ENCODE peak calls at places on chromosomes 4 and X, in nine cellular contexts. N, U, B, O, Y, P, D, V and E are unnamed samples.

GRCh38 chrX:136086521-136086920 is 60.8 kb upstream of the FHL1 start:
- DNase-seq in N (no peak), U (no peak), B (no peak), O (no peak), Y (no peak), P (no peak), D (peak), V (peak), E (no peak)

GRCh38 chr4:79298484-79298883 is 27.4 kb downstream of the NAA11 start:
- DNase-seq in N (no peak), U (no peak), B (peak), O (no peak), Y (no peak), P (no peak), D (no peak), V (no peak), E (no peak)

GRCh38 chrX:103356023-103356798 is at the start of gene TCEAL9:
- DNase-seq in N (peak), U (no peak), B (no peak), O (peak), Y (no peak), P (peak), D (peak), V (peak), E (no peak)

GRCh38 chrX:101749436-101749835 is 89.8 kb upstream of the ARMCX2 start:
- DNase-seq in N (no peak), U (no peak), B (no peak), O (no peak), Y (no peak), P (no peak), D (peak), V (no peak), E (no peak)

GRCh38 chr4:82666970-82667665 is 105.3 kb upstream of the TMEM150C start:
- DNase-seq in N (no peak), U (no peak), B (no peak), O (no peak), Y (no peak), P (no peak), D (peak), V (no peak), E (no peak)

GRCh38 chr4:88137112-88137511 is 21.3 kb downstream of the ABCG2 start:
- DNase-seq in N (no peak), U (no peak), B (no peak), O (no peak), Y (no peak), P (no peak), D (peak), V (peak), E (no peak)

GRCh38 chr4:40367451-40367850 is 32.3 kb downstream of the CHRNA9 start:
- DNase-seq in N (no peak), U (no peak), B (no peak), O (no peak), Y (no peak), P (no peak), D (no peak), V (peak), E (no peak)

GRCh38 chrX:43557792-43558191 is 98.3 kb upstream of the MAOA start:
- DNase-seq in N (peak), U (no peak), B (no peak), O (no peak), Y (no peak), P (no peak), D (peak), V (peak), E (no peak)

GRCh38 chrX:74450803-74451449 is 29.6 kb downstream of the SLC16A2 start:
- DNase-seq in N (no peak), U (peak), B (no peak), O (no peak), Y (no peak), P (no peak), D (peak), V (peak), E (peak)

GRCh38 chr4:5224340-5224739 is 173.1 kb downstream of the STK32B start:
- DNase-seq in N (no peak), U (no peak), B (no peak), O (no peak), Y (no peak), P (no peak), D (peak), V (no peak), E (no peak)

GRCh38 chr4:15714616-15715015 is 11.8 kb downstream of the BST1 start:
- DNase-seq in N (peak), U (no peak), B (no peak), O (no peak), Y (no peak), P (no peak), D (peak), V (peak), E (no peak)

GRCh38 chr4:185015108-185015507 is 3.2 kb upstream of the HELT start:
- DNase-seq in N (no peak), U (no peak), B (no peak), O (no peak), Y (no peak), P (no peak), D (no peak), V (no peak), E (no peak)

GRCh38 chr4:14184767-14185166 is 557.2 kb upstream of the BOD1L1 start:
- DNase-seq in N (no peak), U (no peak), B (no peak), O (no peak), Y (no peak), P (no peak), D (no peak), V (no peak), E (no peak)

GRCh38 chrX:38166478-38167083 is 54.1 kb downstream of the SRPX start:
- DNase-seq in N (peak), U (no peak), B (no peak), O (no peak), Y (no peak), P (no peak), D (no peak), V (peak), E (no peak)

GRCh38 chr4:65865489-65865888 is 195.2 kb upstream of the EPHA5 start:
- DNase-seq in N (no peak), U (no peak), B (no peak), O (no peak), Y (no peak), P (no peak), D (peak), V (peak), E (no peak)

GRCh38 chrX:74422029-74422352 is 698 bp downstream of the SLC16A2 start:
- DNase-seq in N (no peak), U (no peak), B (no peak), O (no peak), Y (no peak), P (no peak), D (no peak), V (no peak), E (no peak)

GRCh38 chrX:148947399-148948025 is 447.1 kb downstream of the AFF2 start:
- DNase-seq in N (no peak), U (no peak), B (no peak), O (no peak), Y (no peak), P (no peak), D (no peak), V (no peak), E (no peak)

GRCh38 chrX:110684653-110685052 is 111.0 kb downstream of the CHRDL1 start:
- DNase-seq in N (no peak), U (no peak), B (no peak), O (no peak), Y (no peak), P (no peak), D (no peak), V (no peak), E (no peak)

GRCh38 chrX:104137496-104137895 is 19.3 kb downstream of the SLC25A53 start:
- DNase-seq in N (no peak), U (no peak), B (no peak), O (no peak), Y (no peak), P (no peak), D (peak), V (peak), E (no peak)

GRCh38 chr4:89307446-89308160 is at the start of gene GPRIN3:
- DNase-seq in N (peak), U (no peak), B (peak), O (peak), Y (peak), P (peak), D (peak), V (no peak), E (no peak)

GRCh38 chrX:7059214-7059838 is 88.2 kb upstream of the STS start:
- DNase-seq in N (no peak), U (no peak), B (no peak), O (no peak), Y (no peak), P (no peak), D (no peak), V (no peak), E (no peak)

GRCh38 chrX:47613082-47613481 is 6.6 kb downstream of the SYN1 start:
- DNase-seq in N (no peak), U (no peak), B (no peak), O (no peak), Y (peak), P (no peak), D (no peak), V (no peak), E (no peak)

GRCh38 chr4:151219091-151219490 is 57.9 kb upstream of the PRSS48 start:
- DNase-seq in N (no peak), U (no peak), B (no peak), O (no peak), Y (no peak), P (no peak), D (no peak), V (no peak), E (no peak)

DNA sequence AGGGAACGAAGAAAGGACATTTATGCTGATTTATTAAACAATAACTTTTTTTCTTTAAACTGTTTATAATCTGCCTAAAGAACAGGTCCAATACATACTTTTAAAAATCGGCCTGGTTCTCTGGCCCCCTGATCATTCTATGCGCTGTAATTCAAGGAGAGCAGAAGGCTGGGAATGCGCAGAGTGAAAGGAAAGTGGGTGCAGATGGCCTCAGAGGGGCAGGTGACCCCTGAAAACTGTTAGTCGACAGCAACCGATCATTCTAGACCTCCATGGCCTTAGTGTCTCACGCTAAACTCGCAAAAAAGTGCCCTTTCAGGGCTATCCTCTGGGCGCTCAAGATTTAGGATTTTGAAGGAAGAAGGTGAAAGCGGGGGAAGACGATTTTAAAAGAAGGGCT is 2.2 kb downstream of the PDE5A start:
- DNase-seq in N (no peak), U (no peak), B (no peak), O (no peak), Y (no peak), P (no peak), D (no peak), V (peak), E (no peak)
- H3K4me3 ChIP-seq in N (no peak), U (peak), B (no peak), O (peak), Y (no peak), P (peak), D (peak), V (peak), E (peak)

GRCh38 chr4:169013396-169013795 is 3.3 kb upstream of the CBR4 start:
- DNase-seq in N (no peak), U (no peak), B (no peak), O (no peak), Y (no peak), P (no peak), D (no peak), V (no peak), E (no peak)

GRCh38 chr4:169015237-169015636 is 5.2 kb upstream of the CBR4 start:
- DNase-seq in N (peak), U (no peak), B (no peak), O (no peak), Y (no peak), P (peak), D (no peak), V (no peak), E (no peak)

GRCh38 chr4:169012049-169012448 is 2.0 kb upstream of the CBR4 start:
- DNase-seq in N (no peak), U (no peak), B (no peak), O (no peak), Y (no peak), P (no peak), D (no peak), V (no peak), E (no peak)

GRCh38 chr4:169017971-169018370 is 7.9 kb upstream of the CBR4 start:
- DNase-seq in N (no peak), U (no peak), B (no peak), O (no peak), Y (no peak), P (no peak), D (no peak), V (no peak), E (no peak)

DNA sequence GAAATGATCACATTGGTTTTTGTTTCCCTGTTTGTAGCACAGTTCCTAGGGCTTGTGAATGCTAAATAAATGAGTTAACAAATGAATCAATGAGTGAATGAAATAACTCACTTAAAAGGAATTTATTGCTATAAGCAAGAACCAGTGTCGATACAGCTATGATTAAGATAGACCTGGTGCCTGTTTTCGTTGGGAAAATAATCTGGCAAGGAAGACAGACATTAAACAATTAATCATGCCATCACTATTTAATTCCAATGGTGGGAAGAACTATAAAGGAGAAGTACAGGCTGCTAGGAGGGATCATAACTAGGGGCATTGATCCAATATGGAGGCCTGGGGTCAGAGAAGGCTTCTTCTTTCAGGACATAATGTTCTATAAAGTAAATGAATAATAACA is 4.5 kb upstream of the CBR4 start:
- DNase-seq in N (no peak), U (no peak), B (no peak), O (no peak), Y (no peak), P (no peak), D (no peak), V (peak), E (no peak)
- H3K4me3 ChIP-seq in N (no peak), U (no peak), B (no peak), O (no peak), Y (no peak), P (no peak), D (no peak), V (no peak), E (no peak)

GRCh38 chrX:77960567-77960966 is 8.9 kb downstream of the PGAM4 start:
- DNase-seq in N (no peak), U (no peak), B (no peak), O (no peak), Y (no peak), P (no peak), D (no peak), V (no peak), E (no peak)

GRCh38 chrX:77966361-77966760 is 3.1 kb downstream of the PGAM4 start:
- DNase-seq in N (no peak), U (no peak), B (no peak), O (no peak), Y (no peak), P (no peak), D (no peak), V (no peak), E (no peak)

GRCh38 chrX:77961063-77961462 is 8.4 kb downstream of the PGAM4 start:
- DNase-seq in N (no peak), U (no peak), B (no peak), O (no peak), Y (no peak), P (no peak), D (no peak), V (no peak), E (no peak)

DNA sequence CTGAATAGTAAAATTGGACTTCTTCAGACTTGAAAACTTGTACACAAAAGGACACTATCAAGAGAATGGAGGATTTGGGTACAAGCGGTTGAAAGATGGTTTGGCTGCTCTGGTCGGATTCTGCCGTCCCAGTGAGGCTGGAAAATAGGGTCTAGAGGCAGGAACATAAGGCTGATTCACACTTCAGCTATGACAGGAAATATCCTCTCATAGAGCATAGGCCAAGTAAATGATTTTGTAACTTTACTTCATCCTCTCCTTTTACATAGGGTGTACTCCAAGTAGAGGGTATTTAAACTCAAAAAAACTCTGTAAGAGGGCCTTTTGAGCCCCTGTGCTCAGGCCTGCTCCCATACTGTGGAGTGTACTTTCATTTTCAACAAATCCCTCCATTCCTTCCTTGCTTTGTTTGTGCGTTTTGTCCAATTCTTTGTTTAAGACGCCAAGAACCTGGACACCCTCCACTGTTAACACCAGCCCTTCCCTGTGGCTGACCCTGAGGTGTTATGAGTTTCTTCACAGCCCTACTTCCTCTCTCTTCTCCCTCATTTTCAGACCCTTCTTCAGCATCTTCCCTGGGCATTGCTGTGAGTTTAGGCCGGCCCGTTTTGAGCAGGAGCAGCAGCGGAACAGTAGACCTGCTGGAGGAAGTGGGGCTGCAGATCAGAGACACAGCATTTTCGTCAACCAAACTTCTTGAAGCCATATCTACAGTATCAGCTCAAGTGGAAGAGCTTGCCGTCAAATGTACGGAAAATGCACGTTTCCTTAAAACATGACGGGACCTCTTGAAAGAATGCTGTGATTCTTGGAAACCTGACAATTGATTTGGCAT is 7.2 kb downstream of the PGAM4 start:
- DNase-seq in N (no peak), U (no peak), B (no peak), O (no peak), Y (no peak), P (no peak), D (peak), V (peak), E (no peak)
- H3K4me3 ChIP-seq in N (no peak), U (no peak), B (no peak), O (no peak), Y (no peak), P (no peak), D (no peak), V (no peak), E (no peak)

GRCh38 chr4:17807446-17807845 is 3.1 kb downstream of the DCAF16 start:
- DNase-seq in N (no peak), U (no peak), B (no peak), O (no peak), Y (no peak), P (no peak), D (no peak), V (no peak), E (no peak)
- H3K4me3 ChIP-seq in N (no peak), U (peak), B (no peak), O (peak), Y (no peak), P (peak), D (peak), V (peak), E (peak)

GRCh38 chr4:76767983-76768382 is 130.0 kb downstream of the SOWAHB start:
- DNase-seq in N (no peak), U (peak), B (no peak), O (no peak), Y (no peak), P (no peak), D (peak), V (no peak), E (no peak)

DNA sequence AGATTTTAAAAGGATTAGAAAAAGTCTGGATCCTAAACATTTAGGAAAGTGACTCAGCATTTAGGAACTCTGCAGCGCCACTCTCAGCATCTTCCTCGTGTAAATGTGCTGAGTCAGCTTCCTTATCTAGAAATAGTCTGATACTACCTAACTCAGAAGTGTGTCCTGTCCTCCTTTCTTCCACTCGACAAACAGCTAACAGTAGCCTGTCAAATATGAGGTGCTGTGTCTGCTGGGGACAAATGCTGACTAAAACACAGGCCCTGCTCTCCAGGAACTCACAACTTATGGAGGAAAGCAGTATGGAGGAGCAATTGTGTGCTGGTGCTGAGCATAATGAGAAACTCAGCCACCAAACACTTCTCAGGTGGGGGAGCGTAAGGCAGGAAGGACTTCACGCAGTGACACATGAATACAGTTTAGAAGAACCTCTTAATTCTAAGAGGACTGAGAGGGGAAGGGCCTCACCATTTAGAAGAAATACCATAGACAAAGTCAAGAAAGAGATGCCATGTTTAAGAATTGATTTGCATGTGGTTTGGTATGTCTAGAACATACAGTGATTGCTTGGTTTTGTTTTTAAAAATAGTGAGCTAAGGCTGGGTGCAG is 125.3 kb downstream of the SOWAHB start:
- DNase-seq in N (no peak), U (no peak), B (no peak), O (no peak), Y (no peak), P (no peak), D (peak), V (peak), E (no peak)
- H3K4me3 ChIP-seq in N (no peak), U (no peak), B (no peak), O (no peak), Y (no peak), P (no peak), D (no peak), V (no peak), E (no peak)

GRCh38 chrX:131791608-131792355 is 231.3 kb upstream of the STK26 start:
- DNase-seq in N (no peak), U (no peak), B (no peak), O (no peak), Y (no peak), P (no peak), D (no peak), V (no peak), E (no peak)

GRCh38 chrX:131792356-131792749 is 230.7 kb upstream of the STK26 start:
- DNase-seq in N (no peak), U (no peak), B (peak), O (peak), Y (peak), P (peak), D (peak), V (no peak), E (no peak)

GRCh38 chrX:131795442-131796229 is 227.5 kb upstream of the STK26 start:
- DNase-seq in N (no peak), U (no peak), B (no peak), O (no peak), Y (no peak), P (no peak), D (no peak), V (no peak), E (no peak)

GRCh38 chrX:131789664-131790063 is 233.4 kb upstream of the STK26 start:
- DNase-seq in N (no peak), U (no peak), B (no peak), O (no peak), Y (no peak), P (no peak), D (no peak), V (no peak), E (no peak)

GRCh38 chrX:131792789-131793462 is 230.2 kb upstream of the STK26 start:
- DNase-seq in N (no peak), U (no peak), B (peak), O (peak), Y (peak), P (peak), D (peak), V (peak), E (no peak)
- H3K4me3 ChIP-seq in N (no peak), U (no peak), B (peak), O (no peak), Y (no peak), P (peak), D (peak), V (no peak), E (no peak)